ENCODE peak calls at places on chromosomes 11 and 22, in six cellular contexts. R is mesenchymal stem cell, N is IMR-90, U is neuronal stem cell, I is trophoblast cell, Y is H1. J is an unnamed sample.

GRCh38 chr11:61267437-61267841 is 26.5 kb downstream of the PGA5 start:
- DNase-seq in R (no peak), N (no peak), U (no peak), I (no peak), Y (no peak), J (no peak)

GRCh38 chr11:65606876-65607613 is 7.0 kb downstream of the MAP3K11 start:
- DNase-seq in R (peak), N (peak), U (peak), I (peak), Y (peak), J (peak)

GRCh38 chr11:32023370-32023964 is 67.4 kb upstream of the RCN1 start:
- DNase-seq in R (no peak), N (no peak), U (no peak), I (no peak), Y (no peak), J (no peak)

GRCh38 chr11:818396-819128 is at the start of gene PNPLA2:
- DNase-seq in R (no peak), N (no peak), U (no peak), I (no peak), Y (peak), J (no peak)

GRCh38 chr11:131666617-131667016 is 296.2 kb downstream of the NTM start:
- DNase-seq in R (no peak), N (peak), U (no peak), I (peak), Y (no peak), J (no peak)

GRCh38 chr11:9796276-9796675 is 132.4 kb downstream of the SWAP70 start:
- DNase-seq in R (no peak), N (no peak), U (no peak), I (no peak), Y (no peak), J (no peak)

GRCh38 chr11:90171359-90171758 is 36.9 kb downstream of the NAALAD2 start:
- DNase-seq in R (no peak), N (no peak), U (no peak), I (no peak), Y (no peak), J (no peak)

GRCh38 chr22:31400023-31400397 is 606 bp downstream of the DRG1 start:
- DNase-seq in R (peak), N (peak), U (peak), I (no peak), Y (no peak), J (no peak)

GRCh38 chr22:31857247-31857646 is 87.1 kb upstream of the YWHAH start:
- DNase-seq in R (no peak), N (no peak), U (peak), I (no peak), Y (peak), J (peak)

GRCh38 chr11:75262961-75263852 is 22.6 kb downstream of the TPBGL start:
- DNase-seq in R (no peak), N (no peak), U (no peak), I (no peak), Y (no peak), J (no peak)

GRCh38 chr22:31496735-31497146 is 405 bp downstream of the SFI1 start:
- DNase-seq in R (peak), N (no peak), U (no peak), I (peak), Y (no peak), J (no peak)

GRCh38 chr22:21778705-21779363 is 43.2 kb upstream of the YPEL1 start:
- DNase-seq in R (peak), N (peak), U (no peak), I (no peak), Y (no peak), J (no peak)

GRCh38 chr22:29524440-29525191 is 28.9 kb downstream of the THOC5 start:
- DNase-seq in R (peak), N (peak), U (no peak), I (peak), Y (peak), J (peak)

GRCh38 chr11:66317766-66318575 is 1.1 kb upstream of the CD248 start:
- DNase-seq in R (peak), N (peak), U (no peak), I (peak), Y (no peak), J (peak)

GRCh38 chr11:94938399-94939055 is 34.8 kb downstream of the CWC15 start:
- DNase-seq in R (peak), N (peak), U (no peak), I (no peak), Y (no peak), J (no peak)

GRCh38 chr11:47861762-47862161 is 13.6 kb upstream of the NUP160 start:
- DNase-seq in R (peak), N (peak), U (no peak), I (peak), Y (no peak), J (no peak)

GRCh38 chr22:27615408-27615807 is 186.1 kb downstream of the MN1 start:
- DNase-seq in R (no peak), N (no peak), U (no peak), I (no peak), Y (no peak), J (no peak)

GRCh38 chr11:46480166-46480726 is 88.7 kb upstream of the CHRM4 start:
- DNase-seq in R (no peak), N (no peak), U (no peak), I (no peak), Y (no peak), J (no peak)

GRCh38 chr11:47348859-47349258 is 3.6 kb downstream of the MYBPC3 start:
- DNase-seq in R (peak), N (peak), U (no peak), I (no peak), Y (no peak), J (no peak)

GRCh38 chr22:22380098-22381030 is 128.2 kb downstream of the ZNF280B start:
- DNase-seq in R (no peak), N (no peak), U (no peak), I (no peak), Y (peak), J (peak)

GRCh38 chr11:84501750-84502149 is 1125.4 kb downstream of the DLG2 start:
- DNase-seq in R (no peak), N (no peak), U (no peak), I (no peak), Y (no peak), J (no peak)

GRCh38 chr11:45155627-45156180 is 9.3 kb downstream of the PRDM11 start:
- DNase-seq in R (no peak), N (no peak), U (no peak), I (no peak), Y (no peak), J (no peak)

GRCh38 chr11:66818231-66818955 is 24.8 kb upstream of the RCE1 start:
- DNase-seq in R (no peak), N (peak), U (no peak), I (no peak), Y (no peak), J (no peak)

GRCh38 chr11:55726715-55727324 is 46.4 kb upstream of the OR5D13 start:
- DNase-seq in R (no peak), N (no peak), U (no peak), I (no peak), Y (peak), J (no peak)

GRCh38 chr11:64103377-64103985 is 62.4 kb downstream of the MACROD1 start:
- DNase-seq in R (no peak), N (no peak), U (no peak), I (no peak), Y (no peak), J (no peak)

GRCh38 chr11:132050577-132051180 is 680.3 kb downstream of the NTM start:
- DNase-seq in R (no peak), N (peak), U (no peak), I (no peak), Y (no peak), J (no peak)

GRCh38 chr11:111918390-111919256 is at the start of gene C11orf52:
- DNase-seq in R (peak), N (peak), U (no peak), I (peak), Y (peak), J (peak)

GRCh38 chr11:78251083-78251699 is 62.5 kb downstream of the USP35 start:
- DNase-seq in R (no peak), N (peak), U (no peak), I (no peak), Y (no peak), J (no peak)

GRCh38 chr22:24503137-24503850 is 8.2 kb downstream of the UPB1 start:
- DNase-seq in R (peak), N (peak), U (no peak), I (peak), Y (peak), J (peak)

GRCh38 chr11:10429526-10429925 is 25.5 kb upstream of the AMPD3 start:
- DNase-seq in R (no peak), N (no peak), U (no peak), I (no peak), Y (no peak), J (no peak)

GRCh38 chr22:28349114-28349513 is 330.5 kb downstream of the TTC28 start:
- DNase-seq in R (no peak), N (no peak), U (no peak), I (no peak), Y (no peak), J (no peak)

GRCh38 chr11:131811380-131811779 is 441.0 kb downstream of the NTM start:
- DNase-seq in R (no peak), N (no peak), U (no peak), I (no peak), Y (no peak), J (no peak)

GRCh38 chr11:69122642-69123431 is 32.9 kb upstream of the SMIM38 start:
- DNase-seq in R (peak), N (peak), U (peak), I (peak), Y (peak), J (peak)

GRCh38 chr22:39994566-39995345 is at the start of gene FAM83F:
- DNase-seq in R (peak), N (no peak), U (no peak), I (peak), Y (peak), J (peak)

GRCh38 chr11:86063536-86063935 is 5.3 kb downstream of the PICALM start:
- DNase-seq in R (peak), N (no peak), U (no peak), I (no peak), Y (no peak), J (no peak)

GRCh38 chr11:44434191-44434590 is 124.3 kb upstream of the ALX4 start:
- DNase-seq in R (no peak), N (no peak), U (no peak), I (no peak), Y (no peak), J (no peak)

GRCh38 chr22:18104566-18104965 is 6.0 kb upstream of the TUBA8 start:
- DNase-seq in R (peak), N (peak), U (no peak), I (no peak), Y (no peak), J (no peak)

GRCh38 chr11:74989269-74989655 is 529 bp downstream of the NEU3 start:
- DNase-seq in R (no peak), N (peak), U (no peak), I (no peak), Y (no peak), J (no peak)

DNA sequence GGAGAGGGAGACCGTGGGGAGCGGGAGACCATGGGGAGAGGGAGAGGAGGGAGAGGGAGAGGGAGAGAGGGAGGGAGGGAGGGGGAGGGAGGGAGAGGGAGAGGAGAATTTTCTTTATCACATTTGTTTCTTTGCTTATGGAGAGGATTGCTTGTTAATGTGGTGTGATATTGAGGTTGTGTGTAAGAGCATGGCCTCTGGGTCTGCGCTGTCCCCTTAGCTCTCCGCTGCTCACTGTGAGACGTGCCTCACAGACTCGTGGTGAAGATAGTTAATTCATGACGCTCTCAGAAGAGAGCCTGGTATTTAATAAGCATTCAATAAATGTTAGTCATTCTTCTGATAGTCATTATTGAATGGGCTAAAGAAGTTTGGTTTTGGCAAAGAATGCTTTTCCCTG is 26.2 kb downstream of the PPFIA1 start:
- DNase-seq in R (no peak), N (no peak), U (no peak), I (no peak), Y (no peak), J (no peak)
- H3K14ac ChIP-seq in R (no peak), N (no peak), U (no peak), I (no peak), Y (no peak), J (no peak)

GRCh38 chr22:46695346-46696224 is 42.5 kb downstream of the CERK start:
- DNase-seq in R (no peak), N (no peak), U (no peak), I (no peak), Y (no peak), J (no peak)

GRCh38 chr22:46696614-46697013 is 41.4 kb downstream of the CERK start:
- DNase-seq in R (no peak), N (no peak), U (no peak), I (no peak), Y (no peak), J (no peak)

GRCh38 chr22:46699091-46699490 is 39.0 kb downstream of the CERK start:
- DNase-seq in R (no peak), N (no peak), U (no peak), I (no peak), Y (no peak), J (no peak)

GRCh38 chr22:46696225-46696518 is 41.9 kb downstream of the CERK start:
- DNase-seq in R (no peak), N (no peak), U (no peak), I (no peak), Y (no peak), J (no peak)

GRCh38 chr22:46697811-46698515 is 40.1 kb downstream of the CERK start:
- DNase-seq in R (no peak), N (no peak), U (no peak), I (no peak), Y (no peak), J (no peak)
- H3K14ac ChIP-seq in R (no peak), N (no peak), U (no peak), I (no peak), Y (no peak), J (no peak)

DNA sequence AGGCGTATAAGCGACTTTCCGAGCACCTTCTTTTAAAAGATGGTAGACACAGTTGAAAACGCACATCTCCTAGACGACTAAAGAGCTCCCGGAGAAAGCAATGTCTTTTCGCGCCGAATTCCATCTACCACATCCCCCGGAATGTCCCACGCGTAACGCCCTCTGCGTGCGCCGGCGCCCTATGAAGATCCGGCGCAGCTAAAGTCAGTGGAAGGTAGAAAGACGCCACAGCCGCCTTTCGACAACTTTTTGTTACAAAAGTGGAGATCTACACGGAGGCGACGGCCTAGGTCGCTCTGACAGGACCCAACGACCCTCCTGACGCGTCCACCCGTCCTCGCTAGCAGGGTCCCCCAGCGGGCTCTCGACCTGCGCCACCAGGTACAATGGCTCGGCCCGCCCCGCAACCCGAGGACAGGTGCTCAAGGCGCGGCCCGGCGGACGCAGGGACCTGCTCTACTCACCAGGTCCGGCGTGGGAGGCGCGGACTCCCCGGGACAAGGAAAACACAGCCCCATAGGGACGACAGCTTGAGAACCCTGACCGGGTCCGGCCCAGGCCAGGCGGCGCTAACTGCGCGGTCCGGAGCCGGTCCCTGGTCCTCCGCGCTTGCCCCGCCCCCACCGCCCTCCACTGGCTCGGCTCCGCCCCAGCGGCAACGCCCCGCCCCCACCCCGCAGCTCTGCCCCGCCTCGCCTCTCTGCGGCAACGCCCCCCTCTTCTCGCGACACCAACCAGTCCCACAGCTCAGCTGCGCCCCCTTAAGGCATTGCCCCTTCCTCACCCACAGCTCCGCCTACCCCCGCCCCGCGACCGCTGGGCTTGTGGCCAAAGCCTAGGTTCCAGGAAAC is at the start of gene SVIP:
- DNase-seq in R (peak), N (peak), U (peak), I (peak), Y (peak), J (peak)
- H3K14ac ChIP-seq in R (no peak), N (peak), U (no peak), I (peak), Y (no peak), J (peak)

DNA sequence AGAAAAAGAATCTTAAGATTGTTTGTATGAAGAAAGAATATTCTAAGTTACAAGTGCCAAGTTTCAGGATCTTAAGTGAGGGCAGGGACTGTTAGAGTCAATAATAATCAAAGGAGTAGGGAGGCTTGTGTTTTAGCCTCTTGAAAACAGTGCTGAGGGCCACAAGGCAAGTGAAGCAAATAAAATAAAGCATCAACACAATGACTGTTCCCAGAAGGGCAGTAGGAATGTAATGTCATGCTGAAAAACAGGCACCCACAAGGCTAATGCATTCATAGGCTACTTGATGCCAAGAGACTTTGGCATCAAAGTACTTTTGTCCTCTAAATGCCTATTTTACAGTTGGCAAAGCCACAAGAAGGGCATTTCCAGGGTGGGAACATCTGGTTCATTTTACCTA is 22.9 kb downstream of the RAB39A start:
- DNase-seq in R (no peak), N (no peak), U (no peak), I (no peak), Y (no peak), J (no peak)
- H3K14ac ChIP-seq in R (no peak), N (no peak), U (no peak), I (no peak), Y (no peak), J (no peak)